ENCODE peak calls at places on chromosomes 12 and 14, in nine cellular contexts. Y is AG04450, L is IMR-90, K is heart left ventricle, I is A549, M is PC-3, A is PC-9, B is hepatocyte, C is pancreas. Q is an unnamed sample.

GRCh38 chr14:41830679-41831078 is 224.0 kb downstream of the LRFN5 start:
- DNase-seq in Y (peak), C (no peak), I (no peak), M (no peak), L (peak), B (peak), A (no peak), K (no peak), Q (peak)

GRCh38 chr12:56723889-56724659 is 1.0 kb downstream of the NACA start:
- DNase-seq in C (peak), I (no peak), K (peak), A (no peak), L (peak), M (peak), B (peak), Y (peak), Q (peak)

GRCh38 chr14:89166650-89167049 is 250.4 kb downstream of the FOXN3 start:
- DNase-seq in M (no peak), Y (no peak), I (no peak), K (no peak), A (no peak), L (no peak), C (no peak), B (no peak), Q (no peak)

GRCh38 chr12:38158428-38159091 is 158.0 kb upstream of the ALG10B start:
- DNase-seq in B (no peak), A (no peak), K (no peak), M (no peak), Y (no peak), C (no peak), I (no peak), L (no peak), Q (no peak)

GRCh38 chr12:27009926-27010325 is 4.3 kb downstream of the TM7SF3 start:
- DNase-seq in B (no peak), Y (no peak), K (no peak), A (no peak), C (no peak), L (no peak), I (no peak), M (peak), Q (no peak)

GRCh38 chr14:23631702-23632460 is 4.3 kb upstream of the DHRS2 start:
- DNase-seq in I (peak), K (peak), Y (peak), A (peak), M (peak), L (peak), B (peak), C (peak), Q (peak)

GRCh38 chr14:23445773-23446172 is 10.3 kb upstream of the MYH7 start:
- DNase-seq in K (no peak), Y (no peak), C (no peak), B (no peak), M (no peak), L (no peak), I (no peak), A (no peak), Q (no peak)

GRCh38 chr14:24576178-24576577 is at the start of gene CTSG:
- DNase-seq in I (no peak), Y (no peak), M (no peak), L (no peak), K (no peak), B (no peak), A (no peak), C (no peak), Q (no peak)

GRCh38 chr12:11753151-11753501 is 103.7 kb downstream of the ETV6 start:
- DNase-seq in I (no peak), A (no peak), L (no peak), M (no peak), Y (no peak), B (no peak), C (no peak), K (no peak), Q (no peak)

GRCh38 chr12:979355-979754 is 11.7 kb upstream of the ERC1 start:
- DNase-seq in I (no peak), M (no peak), L (no peak), B (no peak), C (no peak), K (no peak), A (no peak), Y (no peak), Q (no peak)

GRCh38 chr14:61258985-61259384 is 22.2 kb downstream of the TMEM30B start:
- DNase-seq in I (no peak), M (peak), K (no peak), B (peak), Y (no peak), C (no peak), L (peak), A (no peak), Q (no peak)

GRCh38 chr14:70359076-70359424 is 433 bp downstream of the COX16 start:
- DNase-seq in I (no peak), Y (no peak), K (no peak), L (no peak), A (no peak), B (no peak), M (peak), C (no peak), Q (no peak)

GRCh38 chr12:71478277-71478676 is 38.7 kb downstream of the LGR5 start:
- DNase-seq in I (no peak), C (no peak), L (no peak), Y (no peak), M (no peak), B (no peak), A (no peak), K (no peak), Q (no peak)

GRCh38 chr14:61107896-61108295 is 126.9 kb downstream of the SLC38A6 start:
- DNase-seq in B (no peak), K (no peak), Y (no peak), A (no peak), L (no peak), M (no peak), I (no peak), C (no peak), Q (no peak)

GRCh38 chr12:1523558-1524050 is 70.8 kb downstream of the FBXL14 start:
- DNase-seq in C (no peak), M (no peak), Y (no peak), B (no peak), K (no peak), A (no peak), I (no peak), L (no peak), Q (no peak)

GRCh38 chr12:127035011-127035879 is 1231.7 kb upstream of the TMEM132C start:
- DNase-seq in Y (no peak), B (no peak), I (no peak), C (no peak), L (no peak), K (no peak), M (no peak), A (no peak), Q (no peak)

GRCh38 chr14:51616724-51617409 is 34.8 kb upstream of the FRMD6 start:
- DNase-seq in B (peak), I (peak), Y (peak), C (no peak), L (peak), M (peak), K (no peak), A (peak), Q (peak)

GRCh38 chr12:28010036-28010435 is 37.5 kb upstream of the PTHLH start:
- DNase-seq in K (no peak), M (no peak), Y (no peak), L (no peak), B (no peak), C (no peak), A (no peak), I (no peak), Q (no peak)

GRCh38 chr14:54650331-54651017 is 83.5 kb downstream of the SAMD4A start:
- DNase-seq in C (no peak), I (peak), L (peak), K (no peak), M (peak), Y (no peak), A (no peak), B (no peak), Q (no peak)

GRCh38 chr14:91310620-91311283 is 66.2 kb upstream of the GPR68 start:
- DNase-seq in L (no peak), A (no peak), M (no peak), C (no peak), I (no peak), K (no peak), Y (no peak), B (no peak), Q (no peak)

GRCh38 chr14:35878272-35879140 is 52.4 kb downstream of the BRMS1L start:
- DNase-seq in K (peak), Y (peak), B (peak), A (peak), I (peak), L (peak), C (no peak), M (peak), Q (peak)

GRCh38 chr12:12592930-12593329 is 18.7 kb upstream of the CREBL2 start:
- DNase-seq in L (peak), B (peak), M (peak), I (peak), K (no peak), Y (no peak), A (peak), C (no peak), Q (peak)

GRCh38 chr14:72792051-72792788 is 101.7 kb downstream of the DPF3 start:
- DNase-seq in B (no peak), Y (no peak), M (no peak), K (peak), L (no peak), I (no peak), C (no peak), A (no peak), Q (no peak)

GRCh38 chr12:6377667-6377994 is 2.3 kb upstream of the SCNN1A start:
- DNase-seq in M (no peak), Y (no peak), A (peak), L (no peak), K (no peak), C (peak), I (no peak), B (no peak), Q (no peak)
- H3K27ac ChIP-seq in M (no peak), Y (no peak), A (peak), L (no peak), K (no peak), C (peak), I (peak), B (peak), Q (peak)

GRCh38 chr12:117472983-117473382 is 111.6 kb upstream of the NOS1 start:
- DNase-seq in A (no peak), Y (no peak), B (peak), M (peak), L (no peak), I (peak), C (no peak), K (no peak), Q (no peak)
- TF ChIP-seq CTCF in A (peak), Y (no peak), B (peak), M (peak), L (no peak), I (peak), C (peak), K (no peak), Q (no peak)

GRCh38 chr12:109776624-109777023 is 56.6 kb downstream of the TRPV4 start:
- DNase-seq in C (no peak), K (no peak), Y (no peak), B (no peak), M (no peak), I (no peak), L (no peak), A (no peak), Q (no peak)
- H3K27ac ChIP-seq in C (no peak), K (no peak), Y (no peak), B (no peak), M (no peak), I (no peak), L (no peak), A (no peak), Q (no peak)

GRCh38 chr12:57813971-57814771 is 4.4 kb downstream of the AVIL start:
- DNase-seq in Y (no peak), L (no peak), M (no peak), I (no peak), B (no peak), K (no peak), A (no peak), C (no peak), Q (no peak)
- TF ChIP-seq CTCF in Y (peak), L (no peak), M (no peak), I (no peak), B (no peak), K (no peak), A (no peak), C (no peak), Q (no peak)

DNA sequence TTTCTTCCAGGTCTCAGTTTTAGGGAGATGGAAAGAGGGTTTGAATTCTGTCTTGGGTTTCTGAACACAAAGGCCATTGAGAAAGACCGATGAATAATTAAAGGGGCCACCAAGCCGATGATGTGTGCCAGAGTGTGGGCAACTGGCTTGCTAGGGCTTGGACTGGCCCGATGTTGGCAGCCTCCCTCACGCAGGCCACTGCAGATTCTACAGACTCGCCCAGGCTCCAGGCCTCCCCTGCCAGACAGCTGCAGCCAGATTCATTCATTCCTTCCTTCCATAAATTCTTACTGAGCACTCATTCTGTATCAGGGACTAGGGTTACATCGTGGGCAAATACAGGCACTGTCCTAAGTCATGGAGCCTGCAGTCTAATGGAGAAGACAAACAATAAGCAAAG is 34.9 kb downstream of the ACTN1 start:
- DNase-seq in C (no peak), Y (no peak), L (no peak), I (no peak), A (no peak), M (no peak), B (no peak), K (peak), Q (no peak)
- H3K27ac ChIP-seq in C (no peak), Y (peak), L (peak), I (peak), A (peak), M (no peak), B (no peak), K (no peak), Q (peak)

GRCh38 chr12:103751171-103751570 is 89.9 kb downstream of the NT5DC3 start:
- DNase-seq in K (no peak), I (peak), L (no peak), B (no peak), A (no peak), M (no peak), C (no peak), Y (no peak), Q (no peak)
- TF ChIP-seq CTCF in K (no peak), I (peak), L (no peak), B (no peak), A (no peak), M (peak), C (no peak), Y (no peak), Q (no peak)

GRCh38 chr14:49585803-49586672 is at the start of gene RPS29:
- DNase-seq in C (peak), L (peak), M (peak), A (peak), B (peak), K (peak), Y (peak), I (peak), Q (peak)

GRCh38 chr14:49583629-49584028 is 2.6 kb downstream of the RPS29 start:
- DNase-seq in A (no peak), K (no peak), B (no peak), C (no peak), I (no peak), L (peak), Y (no peak), M (no peak), Q (no peak)

GRCh38 chr14:49584058-49584457 is 2.1 kb downstream of the RPS29 start:
- DNase-seq in A (no peak), I (no peak), B (no peak), C (no peak), K (no peak), M (no peak), L (no peak), Y (no peak), Q (no peak)

GRCh38 chr14:49589387-49589786 is 3.2 kb upstream of the RPS29 start:
- DNase-seq in M (no peak), B (no peak), I (no peak), A (no peak), L (no peak), K (no peak), C (no peak), Y (no peak), Q (no peak)

GRCh38 chr14:49586673-49587460 is 687 bp upstream of the RPS29 start:
- DNase-seq in B (peak), M (peak), A (no peak), I (peak), K (no peak), C (no peak), L (peak), Y (no peak), Q (peak)
- H3K27ac ChIP-seq in B (peak), M (peak), A (peak), I (peak), K (peak), C (peak), L (no peak), Y (peak), Q (peak)

GRCh38 chr12:78095623-78096022 is 264.9 kb downstream of the NAV3 start:
- DNase-seq in M (peak), Y (no peak), B (no peak), L (no peak), K (no peak), C (no peak), I (no peak), A (no peak), Q (no peak)

GRCh38 chr12:78096909-78097597 is 266.4 kb downstream of the NAV3 start:
- DNase-seq in A (no peak), L (peak), C (no peak), K (no peak), B (peak), I (no peak), Y (peak), M (no peak), Q (no peak)

GRCh38 chr12:78101181-78101876 is 270.6 kb downstream of the NAV3 start:
- DNase-seq in A (no peak), L (no peak), Y (no peak), B (no peak), I (no peak), C (no peak), M (peak), K (no peak), Q (no peak)

GRCh38 chr12:78101946-78102635 is 271.4 kb downstream of the NAV3 start:
- DNase-seq in L (no peak), C (no peak), I (no peak), B (no peak), K (no peak), A (no peak), M (peak), Y (no peak), Q (no peak)

DNA sequence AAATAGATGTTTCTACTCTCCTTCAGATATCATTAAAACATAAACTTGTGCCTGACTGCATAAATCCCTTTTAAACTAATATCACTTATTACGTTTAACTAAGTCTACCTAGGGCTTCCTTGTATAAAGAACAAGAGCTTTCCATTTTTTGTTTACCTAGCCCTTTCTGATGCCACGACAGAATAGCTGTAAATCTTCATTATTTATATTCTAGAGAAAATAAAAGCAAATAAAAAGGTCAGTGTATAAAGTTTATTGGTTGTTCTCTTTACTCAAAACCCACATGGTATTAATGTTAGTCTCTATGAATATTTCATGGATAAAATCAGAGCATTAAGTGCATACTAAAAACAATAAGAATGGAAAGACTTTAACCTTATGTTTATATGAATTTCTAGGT is 269.1 kb downstream of the NAV3 start:
- DNase-seq in I (no peak), M (no peak), B (no peak), C (no peak), K (no peak), L (no peak), Y (no peak), A (no peak), Q (no peak)
- TF ChIP-seq CTCF in I (no peak), M (no peak), B (no peak), C (no peak), K (no peak), L (no peak), Y (no peak), A (no peak), Q (no peak)

Q was measured in RWPE1.